ENCODE peak calls at places on chromosome 14, in five cellular contexts. One of them, this sample, is unnamed.

GRCh38 chr14:89957791-89958190 is 2.1 kb downstream of the TDP1 start:
- DNase-seq in tibial artery: no peak
- DNase-seq in Panc1: no peak
- DNase-seq in epithelial cell of esophagus: peak; percentile 27
- DNase-seq in MCF 10A: no peak
- DNase-seq in this sample: no peak

GRCh38 chr14:100476012-100476822 is 111.0 kb downstream of the BEGAIN start:
- DNase-seq in tibial artery: no peak
- DNase-seq in Panc1: peak; percentile 88
- DNase-seq in epithelial cell of esophagus: peak; percentile 35
- DNase-seq in MCF 10A: peak; percentile 72
- DNase-seq in this sample: no peak

GRCh38 chr14:55533960-55534359 is 46.0 kb upstream of the KTN1 start:
- DNase-seq in tibial artery: no peak
- DNase-seq in Panc1: no peak
- DNase-seq in epithelial cell of esophagus: peak; percentile 95
- DNase-seq in MCF 10A: peak; percentile 37
- DNase-seq in this sample: no peak

GRCh38 chr14:88516742-88517418 is 37.9 kb downstream of the PTPN21 start:
- DNase-seq in tibial artery: no peak
- DNase-seq in Panc1: no peak
- DNase-seq in epithelial cell of esophagus: no peak
- DNase-seq in MCF 10A: no peak
- DNase-seq in this sample: no peak

GRCh38 chr14:52926994-52927393 is 23.9 kb downstream of the FERMT2 start:
- DNase-seq in tibial artery: no peak
- DNase-seq in Panc1: no peak
- DNase-seq in epithelial cell of esophagus: peak; percentile 24
- DNase-seq in MCF 10A: peak; percentile 38
- DNase-seq in this sample: no peak

GRCh38 chr14:77892890-77893484 is 93.1 kb downstream of the ADCK1 start:
- DNase-seq in tibial artery: no peak
- DNase-seq in Panc1: no peak
- DNase-seq in epithelial cell of esophagus: no peak
- DNase-seq in MCF 10A: no peak
- DNase-seq in this sample: no peak

GRCh38 chr14:78335531-78335930 is 165.4 kb downstream of the NRXN3 start:
- DNase-seq in tibial artery: no peak
- DNase-seq in Panc1: no peak
- DNase-seq in epithelial cell of esophagus: no peak
- DNase-seq in MCF 10A: no peak
- DNase-seq in this sample: no peak

GRCh38 chr14:37584211-37585100 is 10.6 kb downstream of the FOXA1 start:
- DNase-seq in tibial artery: no peak
- DNase-seq in Panc1: no peak
- DNase-seq in epithelial cell of esophagus: peak; percentile 31
- DNase-seq in MCF 10A: no peak
- DNase-seq in this sample: peak; percentile 34

GRCh38 chr14:22382955-22383354 is 206.1 kb downstream of the DAD1 start:
- DNase-seq in tibial artery: no peak
- DNase-seq in Panc1: no peak
- DNase-seq in epithelial cell of esophagus: no peak
- DNase-seq in MCF 10A: no peak
- DNase-seq in this sample: no peak

GRCh38 chr14:22780105-22780679 is 13.7 kb downstream of the OXA1L start:
- DNase-seq in tibial artery: no peak
- DNase-seq in Panc1: no peak
- DNase-seq in epithelial cell of esophagus: no peak
- DNase-seq in MCF 10A: no peak
- DNase-seq in this sample: no peak

GRCh38 chr14:74804219-74804825 is 41.2 kb downstream of the YLPM1 start:
- DNase-seq in tibial artery: no peak
- DNase-seq in Panc1: peak; percentile 24
- DNase-seq in epithelial cell of esophagus: peak; percentile 50
- DNase-seq in MCF 10A: peak; percentile 59
- DNase-seq in this sample: peak; percentile 39
- TF ChIP-seq CTCF in tibial artery: peak; percentile 41
- TF ChIP-seq CTCF in Panc1: peak; percentile 70
- TF ChIP-seq CTCF in epithelial cell of esophagus: peak; percentile 54
- TF ChIP-seq CTCF in MCF 10A: peak; percentile 75
- TF ChIP-seq CTCF in this sample: peak; percentile 59

DNA sequence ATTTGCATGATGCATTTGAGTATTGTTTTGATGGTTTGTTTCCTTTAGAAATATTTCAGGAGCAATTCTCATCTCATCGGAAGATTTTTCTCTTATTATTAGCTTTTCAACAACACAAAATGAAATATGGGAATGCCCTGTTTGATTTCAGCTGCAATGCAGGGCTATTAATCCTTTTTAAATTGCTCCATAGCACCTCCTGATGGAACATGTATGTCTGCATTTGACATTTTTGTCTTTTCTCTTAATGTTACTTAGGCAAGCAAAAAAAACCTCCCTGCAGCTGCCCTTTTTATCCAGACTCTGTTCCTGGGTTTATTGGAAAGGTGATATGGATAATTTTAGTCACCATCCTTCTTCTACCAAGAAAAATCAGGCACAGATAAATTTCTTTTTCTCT is 895.8 kb downstream of the RPS29 start:
- DNase-seq in tibial artery: no peak
- DNase-seq in Panc1: no peak
- DNase-seq in epithelial cell of esophagus: peak; percentile 1
- DNase-seq in MCF 10A: peak; percentile 11
- DNase-seq in this sample: no peak
- TF ChIP-seq CTCF in tibial artery: no peak
- TF ChIP-seq CTCF in Panc1: no peak
- TF ChIP-seq CTCF in epithelial cell of esophagus: no peak
- TF ChIP-seq CTCF in MCF 10A: no peak
- TF ChIP-seq CTCF in this sample: peak; percentile 21

DNA sequence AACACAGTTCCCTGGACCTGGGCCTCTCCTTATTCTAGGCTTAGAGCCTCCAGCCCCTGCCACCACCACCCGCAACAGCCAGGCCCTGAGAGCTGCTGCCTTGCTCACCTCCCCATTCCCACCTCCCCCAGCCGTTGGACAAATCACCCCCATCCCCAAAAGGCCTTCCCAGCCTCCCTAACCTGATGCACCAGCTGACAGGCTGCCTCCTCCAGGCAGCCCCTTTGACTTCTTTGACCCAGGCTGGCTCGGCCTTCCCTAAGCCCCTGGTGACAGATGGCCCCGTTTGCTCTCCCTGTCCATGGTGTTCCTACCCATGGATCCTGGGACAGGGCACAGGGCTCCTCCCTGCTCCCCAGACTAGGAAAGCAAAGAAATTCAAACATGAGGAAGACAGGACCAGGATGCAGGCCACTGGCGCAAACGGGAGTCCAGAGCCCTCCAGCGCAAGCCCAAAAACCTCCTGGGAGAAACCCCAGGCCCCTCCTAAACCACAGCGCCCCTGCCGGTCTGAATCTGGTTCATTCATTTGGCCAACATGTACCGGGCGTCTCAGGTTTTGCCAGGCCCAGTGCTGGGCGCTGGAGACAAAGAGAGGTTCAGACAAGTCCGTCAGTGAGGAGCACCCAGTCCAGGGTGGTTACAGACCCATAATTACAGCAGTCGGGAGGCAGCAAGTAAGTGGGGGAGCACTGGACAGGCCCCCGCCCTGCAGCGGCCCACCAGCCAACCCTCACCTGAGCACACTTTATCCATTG is 2.4 kb downstream of the AKT1 start:
- DNase-seq in tibial artery: no peak
- DNase-seq in Panc1: no peak
- DNase-seq in epithelial cell of esophagus: no peak
- DNase-seq in MCF 10A: no peak
- DNase-seq in this sample: no peak
- TF ChIP-seq CTCF in tibial artery: no peak
- TF ChIP-seq CTCF in Panc1: no peak
- TF ChIP-seq CTCF in epithelial cell of esophagus: peak; percentile 15
- TF ChIP-seq CTCF in MCF 10A: peak; percentile 14
- TF ChIP-seq CTCF in this sample: peak; percentile 12

DNA sequence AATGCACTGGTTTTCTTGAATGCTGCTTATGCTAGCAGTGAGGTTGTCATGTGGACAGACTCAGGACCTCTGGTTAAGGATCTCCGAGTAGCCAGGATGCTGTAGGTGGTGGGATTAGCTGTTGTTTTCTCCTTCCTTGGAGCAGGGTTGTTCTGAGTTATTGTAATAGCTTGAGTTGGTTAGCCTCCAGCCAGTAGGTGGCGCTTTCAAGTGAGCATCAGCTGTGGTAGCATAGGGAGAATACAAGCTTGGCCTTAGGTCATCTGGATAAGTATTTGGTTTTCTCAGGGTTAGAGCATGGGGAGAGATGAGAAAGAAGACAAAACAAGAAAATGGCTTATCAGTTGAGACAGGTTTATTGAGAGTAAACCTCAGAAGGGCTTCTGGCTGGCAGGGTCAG is 299.7 kb upstream of the FBXO33 start:
- DNase-seq in tibial artery: no peak
- DNase-seq in Panc1: no peak
- DNase-seq in epithelial cell of esophagus: no peak
- DNase-seq in MCF 10A: peak; percentile 6
- DNase-seq in this sample: no peak
- TF ChIP-seq CTCF in tibial artery: no peak
- TF ChIP-seq CTCF in Panc1: peak; percentile 15
- TF ChIP-seq CTCF in epithelial cell of esophagus: no peak
- TF ChIP-seq CTCF in MCF 10A: no peak
- TF ChIP-seq CTCF in this sample: peak; percentile 28

DNA sequence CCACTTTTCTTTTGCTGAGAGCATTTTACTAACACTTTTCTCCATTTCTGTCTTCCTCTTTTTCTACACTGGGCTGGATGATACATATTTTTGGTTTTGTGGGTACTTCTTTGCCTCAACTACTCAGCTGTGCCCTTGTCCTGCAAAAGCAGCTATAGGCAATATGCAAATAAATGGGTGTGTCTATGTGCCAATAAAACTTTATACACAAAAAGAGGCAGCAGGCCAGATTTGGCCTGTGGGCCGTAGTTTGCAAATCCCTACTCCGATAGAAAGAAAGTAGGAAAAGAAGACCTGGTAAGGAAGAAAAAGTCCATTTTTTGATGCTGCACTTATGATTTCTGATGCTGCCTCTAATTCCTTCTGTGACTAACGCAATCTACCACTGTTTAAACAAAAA is 6.5 kb downstream of the CLMN start:
- DNase-seq in tibial artery: no peak
- DNase-seq in Panc1: no peak
- DNase-seq in epithelial cell of esophagus: no peak
- DNase-seq in MCF 10A: no peak
- DNase-seq in this sample: no peak
- TF ChIP-seq CTCF in tibial artery: no peak
- TF ChIP-seq CTCF in Panc1: no peak
- TF ChIP-seq CTCF in epithelial cell of esophagus: no peak
- TF ChIP-seq CTCF in MCF 10A: no peak
- TF ChIP-seq CTCF in this sample: no peak

GRCh38 chr14:31420013-31420318 is 384 bp downstream of the HEATR5A start:
- DNase-seq in tibial artery: peak; percentile 79
- DNase-seq in Panc1: no peak
- DNase-seq in epithelial cell of esophagus: peak; percentile 49
- DNase-seq in MCF 10A: peak; percentile 60
- DNase-seq in this sample: peak; percentile 68

GRCh38 chr14:31418440-31418839 is 1.9 kb downstream of the HEATR5A start:
- DNase-seq in tibial artery: no peak
- DNase-seq in Panc1: no peak
- DNase-seq in epithelial cell of esophagus: no peak
- DNase-seq in MCF 10A: no peak
- DNase-seq in this sample: no peak

GRCh38 chr14:31419179-31420012 is 954 bp downstream of the HEATR5A start:
- DNase-seq in tibial artery: no peak
- DNase-seq in Panc1: no peak
- DNase-seq in epithelial cell of esophagus: no peak
- DNase-seq in MCF 10A: no peak
- DNase-seq in this sample: no peak

GRCh38 chr14:31421200-31421599 is 850 bp upstream of the HEATR5A start:
- DNase-seq in tibial artery: no peak
- DNase-seq in Panc1: no peak
- DNase-seq in epithelial cell of esophagus: no peak
- DNase-seq in MCF 10A: no peak
- DNase-seq in this sample: no peak

DNA sequence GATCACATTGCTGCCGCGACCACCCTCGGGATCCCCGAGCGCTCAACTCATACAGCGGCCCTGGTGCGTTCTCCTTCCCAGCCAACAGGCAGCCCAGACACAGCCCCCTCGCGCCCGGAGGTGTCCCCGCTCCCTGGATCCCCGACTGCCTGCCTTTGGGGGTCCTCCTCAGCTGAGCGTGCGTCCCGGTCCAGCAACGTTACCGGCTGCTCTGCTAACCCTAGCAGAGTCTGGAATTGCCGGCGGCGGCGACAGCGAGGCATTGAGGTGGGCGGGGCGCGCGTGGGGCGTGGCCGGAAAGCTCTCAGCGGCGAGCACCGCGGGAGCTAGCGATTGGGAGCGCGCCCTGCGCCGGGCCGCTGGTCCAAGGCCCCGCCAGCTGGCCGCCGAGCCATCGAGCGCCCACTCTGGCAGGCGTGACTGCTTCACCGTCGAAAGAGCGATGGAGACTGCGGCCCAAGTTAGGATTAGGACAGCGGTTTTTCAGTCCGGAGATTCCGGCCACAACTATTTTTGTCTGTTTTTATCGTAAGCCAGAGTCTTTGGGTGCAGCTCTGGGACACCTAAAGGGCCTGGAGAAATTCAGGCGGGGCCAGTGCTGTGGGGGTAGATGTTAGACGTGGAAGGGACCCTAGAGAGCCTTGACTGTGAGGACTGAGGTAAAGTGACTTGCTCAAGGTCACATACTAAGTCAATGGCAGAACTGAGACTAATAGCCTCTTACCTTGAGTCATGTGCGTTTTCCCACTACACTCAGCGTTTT is at the start of gene HEATR5A:
- DNase-seq in tibial artery: peak; percentile 97
- DNase-seq in Panc1: peak; percentile 56
- DNase-seq in epithelial cell of esophagus: peak; percentile 96
- DNase-seq in MCF 10A: peak; percentile 94
- DNase-seq in this sample: peak; percentile 99
- TF ChIP-seq CTCF in tibial artery: no peak
- TF ChIP-seq CTCF in Panc1: peak; percentile 36
- TF ChIP-seq CTCF in epithelial cell of esophagus: no peak
- TF ChIP-seq CTCF in MCF 10A: no peak
- TF ChIP-seq CTCF in this sample: no peak